ENCODE peak calls at places on chromosomes 3 and 15, in four cellular contexts. P, W, T and X are unnamed samples.

GRCh38 chr3:20060924-20061323 is 20.7 kb downstream of the KAT2B start:
- DNase-seq in P (peak; percentile 72), W (no peak), T (no peak), X (no peak)

GRCh38 chr15:36905908-36906307 is 194.4 kb downstream of the MEIS2 start:
- DNase-seq in P (peak; percentile 84), W (no peak), T (peak; percentile 23), X (no peak)

GRCh38 chr15:77224352-77224751 is 153.4 kb upstream of the TSPAN3 start:
- DNase-seq in P (peak; percentile 16), W (no peak), T (no peak), X (no peak)

GRCh38 chr3:57787867-57788623 is 31.9 kb downstream of the SLMAP start:
- DNase-seq in P (peak; percentile 28), W (no peak), T (no peak), X (no peak)

GRCh38 chr3:51381333-51381705 is 3.8 kb upstream of the MANF start:
- DNase-seq in P (no peak), W (no peak), T (no peak), X (no peak)

GRCh38 chr15:79427781-79428598 is 4.1 kb upstream of the MINAR1 start:
- DNase-seq in P (no peak), W (no peak), T (no peak), X (no peak)

GRCh38 chr3:40588406-40588805 is 63.6 kb downstream of the ZNF621 start:
- DNase-seq in P (no peak), W (no peak), T (no peak), X (no peak)

GRCh38 chr3:13280856-13281656 is 139.1 kb downstream of the NUP210 start:
- DNase-seq in P (no peak), W (no peak), T (no peak), X (no peak)

GRCh38 chr15:43463542-43463941 is 29.4 kb downstream of the TP53BP1 start:
- DNase-seq in P (peak; percentile 16), W (no peak), T (no peak), X (no peak)

GRCh38 chr3:50126287-50127211 is 28.6 kb upstream of the SEMA3F start:
- DNase-seq in P (peak; percentile 69), W (no peak), T (no peak), X (peak; percentile 72)

GRCh38 chr3:53083496-53083895 is 37.6 kb upstream of the SFMBT1 start:
- DNase-seq in P (peak; percentile 78), W (no peak), T (peak; percentile 52), X (no peak)

GRCh38 chr3:195110647-195111321 is 160.2 kb downstream of the XXYLT1 start:
- DNase-seq in P (no peak), W (no peak), T (no peak), X (no peak)

GRCh38 chr15:44010114-44010513 is 183.3 kb downstream of the WDR76 start:
- DNase-seq in P (peak; percentile 73), W (no peak), T (peak; percentile 24), X (no peak)

GRCh38 chr3:133457465-133458067 is 57.7 kb downstream of the BFSP2 start:
- DNase-seq in P (peak; percentile 12), W (no peak), T (no peak), X (no peak)

GRCh38 chr3:20039765-20040475 is at the start of gene KAT2B:
- DNase-seq in P (peak; percentile 62), W (peak; percentile 77), T (no peak), X (peak; percentile 83)

GRCh38 chr3:32856355-32856889 is 38.6 kb downstream of the TRIM71 start:
- DNase-seq in P (no peak), W (no peak), T (no peak), X (no peak)

DNA sequence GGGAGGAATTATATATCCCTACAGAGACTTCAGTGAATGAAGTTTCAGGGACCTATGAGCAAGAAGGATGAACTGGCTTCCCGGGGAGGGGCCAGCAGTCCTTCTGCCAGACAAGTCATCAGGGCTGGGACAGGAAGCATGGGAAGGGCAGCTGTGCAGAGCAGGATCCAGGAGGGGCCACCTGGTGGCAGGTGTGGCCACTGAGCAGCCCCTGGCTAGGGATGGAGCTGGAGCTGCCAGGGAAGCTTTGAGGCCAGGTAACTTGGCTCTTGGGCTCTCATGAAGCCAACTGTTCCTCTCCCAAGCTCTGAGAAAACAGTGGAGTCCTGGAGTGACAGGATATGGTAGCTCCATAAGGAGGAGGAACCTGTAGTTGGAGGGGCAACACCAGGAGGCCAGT is 132.6 kb downstream of the APBA2 start:
- DNase-seq in P (no peak), W (no peak), T (no peak), X (no peak)
- TF ChIP-seq CTCF in P (no peak), W (no peak), T (no peak), X (no peak)

GRCh38 chr3:16461463-16462245 is 51.8 kb downstream of the RFTN1 start:
- DNase-seq in P (no peak), W (no peak), T (no peak), X (no peak)
- TF ChIP-seq CTCF in P (no peak), W (no peak), T (no peak), X (no peak)

DNA sequence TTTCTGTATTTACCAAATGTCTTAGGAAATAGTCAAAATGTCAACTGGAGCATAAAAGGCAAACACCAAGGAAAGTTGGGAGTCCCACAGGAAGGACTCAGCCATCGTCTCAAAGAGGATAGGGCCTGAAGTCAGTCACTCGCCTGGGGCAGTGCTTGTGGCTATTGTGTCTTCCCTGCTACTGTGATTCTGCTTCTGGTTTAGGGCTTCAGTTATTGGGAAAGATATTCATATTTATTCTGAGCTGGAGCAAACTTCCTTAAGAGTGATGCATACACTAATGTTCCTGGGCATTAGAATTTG is 118.1 kb downstream of the EDEM1 start:
- DNase-seq in P (no peak), W (no peak), T (no peak), X (no peak)
- TF ChIP-seq CTCF in P (no peak), W (no peak), T (no peak), X (no peak)

GRCh38 chr3:162041622-162042021 is 545.0 kb downstream of the OTOL1 start:
- DNase-seq in P (no peak), W (no peak), T (no peak), X (no peak)
- TF ChIP-seq CTCF in P (no peak), W (no peak), T (no peak), X (no peak)

DNA sequence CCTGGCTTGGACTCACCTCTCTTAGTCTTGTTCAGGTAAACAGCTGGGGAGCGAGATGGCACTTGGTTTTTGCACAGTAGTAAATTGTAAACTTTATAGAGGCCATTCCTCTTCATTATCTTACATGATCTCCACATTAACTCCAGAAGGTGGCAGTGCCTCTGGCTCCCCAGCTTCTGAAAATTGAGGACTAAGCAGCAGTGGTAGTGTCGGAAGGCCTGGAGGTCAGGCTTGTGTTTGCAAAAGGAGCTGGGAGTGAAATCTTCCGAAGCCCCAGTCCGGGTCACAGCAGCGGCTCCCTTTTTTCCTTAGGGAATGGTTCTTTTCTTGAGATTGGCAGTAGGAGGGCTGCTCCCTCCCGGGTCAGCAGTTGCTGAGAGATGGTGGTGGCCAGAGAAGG is 85.7 kb downstream of the FNDC3B start:
- DNase-seq in P (no peak), W (no peak), T (no peak), X (no peak)
- TF ChIP-seq CTCF in P (no peak), W (no peak), T (no peak), X (no peak)

GRCh38 chr3:10260211-10260701 is 12.0 kb downstream of the TATDN2 start:
- DNase-seq in P (no peak), W (no peak), T (no peak), X (no peak)

GRCh38 chr3:10259798-10260197 is 11.5 kb downstream of the TATDN2 start:
- DNase-seq in P (no peak), W (no peak), T (no peak), X (no peak)

GRCh38 chr3:10265833-10266232 is 17.6 kb downstream of the TATDN2 start:
- DNase-seq in P (no peak), W (no peak), T (no peak), X (no peak)

GRCh38 chr3:10262027-10262426 is 13.8 kb downstream of the TATDN2 start:
- DNase-seq in P (no peak), W (no peak), T (no peak), X (no peak)

GRCh38 chr3:10263549-10264363 is 15.5 kb downstream of the TATDN2 start:
- DNase-seq in P (peak; percentile 62), W (no peak), T (no peak), X (peak; percentile 76)
- TF ChIP-seq CTCF in P (peak; percentile 63), W (peak; percentile 36), T (peak; percentile 47), X (peak; percentile 77)

DNA sequence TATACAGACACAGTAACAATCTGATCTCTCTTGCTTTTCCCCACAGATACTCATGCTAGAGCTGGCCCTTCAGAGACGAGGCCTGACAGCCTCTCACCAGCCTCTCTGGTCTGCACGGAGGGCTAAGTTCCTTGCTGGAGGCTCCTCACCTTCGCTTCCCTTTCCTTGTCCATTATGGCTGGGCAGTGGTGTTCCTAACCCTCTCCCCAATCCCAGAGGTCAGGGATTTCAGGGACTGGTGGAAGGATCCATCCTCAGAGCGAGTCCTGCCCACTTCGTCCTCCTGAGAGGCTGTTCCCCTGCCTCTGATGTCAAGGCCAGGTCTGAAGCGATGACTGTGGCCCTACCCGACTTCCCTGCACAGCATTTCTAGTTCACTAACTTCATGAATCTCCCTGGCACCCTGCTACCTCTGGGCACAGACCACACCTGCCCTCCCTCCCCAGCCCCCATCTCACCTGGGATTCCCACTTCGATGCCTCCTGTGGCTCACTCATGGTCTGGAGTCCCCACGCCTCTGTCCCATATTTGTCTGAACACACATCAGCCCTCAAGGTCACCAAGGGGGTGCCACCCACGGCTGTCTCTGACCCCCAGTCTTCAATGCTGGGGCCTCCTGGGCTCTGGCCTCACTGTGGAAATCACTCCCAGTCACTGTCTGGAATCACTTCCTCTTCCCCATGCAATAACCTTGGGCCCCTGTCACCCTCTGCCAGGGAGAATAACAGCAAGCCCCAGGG is 124.9 kb upstream of the PRR20G start:
- DNase-seq in P (no peak), W (no peak), T (no peak), X (no peak)
- TF ChIP-seq CTCF in P (no peak), W (no peak), T (no peak), X (no peak)

GRCh38 chr3:113231827-113232253 is 20.5 kb downstream of the BOC start:
- DNase-seq in P (peak; percentile 44), W (no peak), T (no peak), X (no peak)
- TF ChIP-seq CTCF in P (no peak), W (no peak), T (no peak), X (no peak)